ENCODE peak calls at places on chromosomes 4 and X, in six cellular contexts. One of them, this sample, is unnamed.

GRCh38 chrX:19750028-19750786 is 137.2 kb downstream of the SH3KBP1 start:
- DNase-seq in cerebellum: no peak
- DNase-seq in islet precursor cell: no peak
- DNase-seq in NCI-H748 treated with DMSO at 0.1 percent for 48 hours: no peak
- DNase-seq in immature natural killer cell: peak
- DNase-seq in pons: no peak
- DNase-seq in this sample: no peak

GRCh38 chrX:49627030-49627777 is 28.4 kb downstream of the GAGE1 start:
- DNase-seq in islet precursor cell: no peak
- DNase-seq in pons: no peak
- DNase-seq in NCI-H748 treated with DMSO at 0.1 percent for 48 hours: no peak
- DNase-seq in immature natural killer cell: no peak
- DNase-seq in cerebellum: no peak
- DNase-seq in this sample: no peak

GRCh38 chr4:88097301-88097700 is 61.1 kb downstream of the ABCG2 start:
- DNase-seq in islet precursor cell: no peak
- DNase-seq in pons: no peak
- DNase-seq in NCI-H748 treated with DMSO at 0.1 percent for 48 hours: no peak
- DNase-seq in immature natural killer cell: no peak
- DNase-seq in cerebellum: no peak
- DNase-seq in this sample: peak

GRCh38 chrX:153494541-153495361 is at the start of gene BGN:
- DNase-seq in islet precursor cell: peak
- DNase-seq in cerebellum: peak
- DNase-seq in NCI-H748 treated with DMSO at 0.1 percent for 48 hours: no peak
- DNase-seq in immature natural killer cell: no peak
- DNase-seq in pons: no peak
- DNase-seq in this sample: peak

GRCh38 chrX:27660878-27661277 is 70.7 kb downstream of the DCAF8L2 start:
- DNase-seq in islet precursor cell: peak
- DNase-seq in pons: no peak
- DNase-seq in cerebellum: no peak
- DNase-seq in immature natural killer cell: no peak
- DNase-seq in NCI-H748 treated with DMSO at 0.1 percent for 48 hours: no peak
- DNase-seq in this sample: no peak

GRCh38 chr4:81003549-81004240 is 26.8 kb upstream of the BMP3 start:
- DNase-seq in immature natural killer cell: peak
- DNase-seq in NCI-H748 treated with DMSO at 0.1 percent for 48 hours: no peak
- DNase-seq in islet precursor cell: no peak
- DNase-seq in pons: no peak
- DNase-seq in cerebellum: no peak
- DNase-seq in this sample: no peak

GRCh38 chr4:54332577-54332976 is 103.5 kb downstream of the PDGFRA start:
- DNase-seq in islet precursor cell: no peak
- DNase-seq in cerebellum: no peak
- DNase-seq in pons: peak
- DNase-seq in immature natural killer cell: no peak
- DNase-seq in NCI-H748 treated with DMSO at 0.1 percent for 48 hours: no peak
- DNase-seq in this sample: no peak

GRCh38 chr4:142656178-142656577 is 189.9 kb downstream of the INPP4B start:
- DNase-seq in pons: no peak
- DNase-seq in cerebellum: no peak
- DNase-seq in NCI-H748 treated with DMSO at 0.1 percent for 48 hours: no peak
- DNase-seq in immature natural killer cell: peak
- DNase-seq in islet precursor cell: no peak
- DNase-seq in this sample: peak

GRCh38 chr4:183408791-183409190 is 35.6 kb upstream of the CDKN2AIP start:
- DNase-seq in islet precursor cell: no peak
- DNase-seq in NCI-H748 treated with DMSO at 0.1 percent for 48 hours: no peak
- DNase-seq in pons: no peak
- DNase-seq in immature natural killer cell: no peak
- DNase-seq in cerebellum: no peak
- DNase-seq in this sample: no peak

GRCh38 chrX:13463608-13464007 is 105.8 kb upstream of the EGFL6 start:
- DNase-seq in cerebellum: no peak
- DNase-seq in immature natural killer cell: no peak
- DNase-seq in islet precursor cell: peak
- DNase-seq in pons: no peak
- DNase-seq in NCI-H748 treated with DMSO at 0.1 percent for 48 hours: peak
- DNase-seq in this sample: peak

GRCh38 chr4:75985116-75985515 is 5.6 kb downstream of the SDAD1 start:
- DNase-seq in immature natural killer cell: no peak
- DNase-seq in cerebellum: no peak
- DNase-seq in pons: no peak
- DNase-seq in islet precursor cell: no peak
- DNase-seq in NCI-H748 treated with DMSO at 0.1 percent for 48 hours: no peak
- DNase-seq in this sample: peak

GRCh38 chrX:132022115-132022862 is 813 bp upstream of the STK26 start:
- DNase-seq in NCI-H748 treated with DMSO at 0.1 percent for 48 hours: no peak
- DNase-seq in cerebellum: peak
- DNase-seq in immature natural killer cell: peak
- DNase-seq in islet precursor cell: no peak
- DNase-seq in pons: no peak
- DNase-seq in this sample: peak

GRCh38 chrX:31524182-31524581 is 452.3 kb upstream of the FTHL17 start:
- DNase-seq in cerebellum: no peak
- DNase-seq in islet precursor cell: no peak
- DNase-seq in pons: no peak
- DNase-seq in NCI-H748 treated with DMSO at 0.1 percent for 48 hours: no peak
- DNase-seq in immature natural killer cell: no peak
- DNase-seq in this sample: no peak

GRCh38 chr4:140851032-140851636 is 94.9 kb upstream of the TBC1D9 start:
- DNase-seq in immature natural killer cell: peak
- DNase-seq in pons: peak
- DNase-seq in cerebellum: peak
- DNase-seq in NCI-H748 treated with DMSO at 0.1 percent for 48 hours: peak
- DNase-seq in islet precursor cell: peak
- DNase-seq in this sample: peak

GRCh38 chrX:37060999-37061398 is 52.8 kb downstream of the FAM47C start:
- DNase-seq in pons: peak
- DNase-seq in cerebellum: no peak
- DNase-seq in islet precursor cell: peak
- DNase-seq in immature natural killer cell: no peak
- DNase-seq in NCI-H748 treated with DMSO at 0.1 percent for 48 hours: no peak
- DNase-seq in this sample: peak

GRCh38 chrX:40153335-40154221 is 55.8 kb upstream of the BCOR start:
- DNase-seq in cerebellum: peak
- DNase-seq in islet precursor cell: peak
- DNase-seq in immature natural killer cell: no peak
- DNase-seq in NCI-H748 treated with DMSO at 0.1 percent for 48 hours: no peak
- DNase-seq in pons: peak
- DNase-seq in this sample: peak

GRCh38 chr4:31692407-31692940 is 972.3 kb downstream of the PCDH7 start:
- DNase-seq in NCI-H748 treated with DMSO at 0.1 percent for 48 hours: no peak
- DNase-seq in islet precursor cell: no peak
- DNase-seq in cerebellum: no peak
- DNase-seq in pons: no peak
- DNase-seq in immature natural killer cell: no peak
- DNase-seq in this sample: no peak

GRCh38 chr4:5635826-5636196 is 72.5 kb downstream of the EVC2 start:
- DNase-seq in NCI-H748 treated with DMSO at 0.1 percent for 48 hours: no peak
- DNase-seq in cerebellum: no peak
- DNase-seq in immature natural killer cell: no peak
- DNase-seq in islet precursor cell: no peak
- DNase-seq in pons: no peak
- DNase-seq in this sample: peak

GRCh38 chr4:7781361-7781760 is 158.3 kb downstream of the AFAP1 start:
- DNase-seq in NCI-H748 treated with DMSO at 0.1 percent for 48 hours: no peak
- DNase-seq in immature natural killer cell: no peak
- DNase-seq in pons: no peak
- DNase-seq in cerebellum: no peak
- DNase-seq in islet precursor cell: peak
- DNase-seq in this sample: peak

GRCh38 chr4:8461086-8461485 is 20.5 kb downstream of the TRMT44 start:
- DNase-seq in islet precursor cell: no peak
- DNase-seq in pons: no peak
- DNase-seq in NCI-H748 treated with DMSO at 0.1 percent for 48 hours: no peak
- DNase-seq in immature natural killer cell: no peak
- DNase-seq in cerebellum: no peak
- DNase-seq in this sample: no peak

GRCh38 chrX:24990585-24990984 is 25.2 kb downstream of the ARX start:
- DNase-seq in NCI-H748 treated with DMSO at 0.1 percent for 48 hours: peak
- DNase-seq in pons: no peak
- DNase-seq in islet precursor cell: no peak
- DNase-seq in immature natural killer cell: no peak
- DNase-seq in cerebellum: no peak
- DNase-seq in this sample: no peak

GRCh38 chrX:120015145-120016067 is 62.1 kb downstream of the RHOXF2B start:
- DNase-seq in pons: no peak
- DNase-seq in islet precursor cell: peak
- DNase-seq in NCI-H748 treated with DMSO at 0.1 percent for 48 hours: no peak
- DNase-seq in immature natural killer cell: no peak
- DNase-seq in cerebellum: no peak
- DNase-seq in this sample: no peak

GRCh38 chr4:157127571-157127970 is 51.6 kb downstream of the GLRB start:
- DNase-seq in immature natural killer cell: no peak
- DNase-seq in NCI-H748 treated with DMSO at 0.1 percent for 48 hours: no peak
- DNase-seq in pons: no peak
- DNase-seq in cerebellum: no peak
- DNase-seq in islet precursor cell: no peak
- DNase-seq in this sample: no peak

GRCh38 chr4:69799337-69799736 is 38.9 kb upstream of the SULT1B1 start:
- DNase-seq in islet precursor cell: no peak
- DNase-seq in immature natural killer cell: no peak
- DNase-seq in NCI-H748 treated with DMSO at 0.1 percent for 48 hours: no peak
- DNase-seq in cerebellum: no peak
- DNase-seq in pons: no peak
- DNase-seq in this sample: no peak

GRCh38 chrX:40012800-40013682 is 84.7 kb downstream of the BCOR start:
- DNase-seq in pons: no peak
- DNase-seq in NCI-H748 treated with DMSO at 0.1 percent for 48 hours: peak
- DNase-seq in cerebellum: no peak
- DNase-seq in immature natural killer cell: peak
- DNase-seq in islet precursor cell: peak
- DNase-seq in this sample: peak

GRCh38 chr4:29927895-29928294 is 792.3 kb upstream of the PCDH7 start:
- DNase-seq in pons: peak
- DNase-seq in immature natural killer cell: no peak
- DNase-seq in NCI-H748 treated with DMSO at 0.1 percent for 48 hours: no peak
- DNase-seq in cerebellum: no peak
- DNase-seq in islet precursor cell: no peak
- DNase-seq in this sample: no peak

This sample was measured in adipocyte.